ENCODE peak calls at places on chromosomes 5 and 9, in nine cellular contexts. U, E, G, C, N, W, P, B and V are unnamed samples.

GRCh38 chr5:125453011-125453410 is 706.6 kb upstream of the ZNF608 start:
- DNase-seq in U (no peak), E (no peak), G (no peak), C (no peak), N (no peak), W (no peak), P (no peak), B (no peak), V (no peak)

GRCh38 chr5:150616024-150616470 is 24.4 kb upstream of the SYNPO start:
- DNase-seq in U (peak; percentile 82), E (no peak), G (peak; percentile 67), C (peak; percentile 95), N (no peak), W (no peak), P (no peak), B (no peak), V (no peak)

GRCh38 chr9:114216081-114216480 is 60.7 kb downstream of the COL27A1 start:
- DNase-seq in U (no peak), E (no peak), G (no peak), C (peak; percentile 74), N (peak; percentile 81), W (peak; percentile 33), P (no peak), B (no peak), V (no peak)

GRCh38 chr5:98605010-98605425 is 168.4 kb upstream of the RGMB start:
- DNase-seq in U (no peak), E (no peak), G (no peak), C (no peak), N (no peak), W (no peak), P (no peak), B (no peak), V (no peak)

GRCh38 chr5:75363726-75364495 is 26.9 kb downstream of the HMGCR start:
- DNase-seq in U (peak; percentile 70), E (no peak), G (no peak), C (peak; percentile 84), N (no peak), W (peak; percentile 79), P (no peak), B (no peak), V (no peak)

GRCh38 chr5:136686192-136686872 is 321.0 kb upstream of the TRPC7 start:
- DNase-seq in U (no peak), E (no peak), G (no peak), C (no peak), N (no peak), W (no peak), P (no peak), B (no peak), V (no peak)

GRCh38 chr5:102975457-102976182 is 144.3 kb downstream of the GIN1 start:
- DNase-seq in U (no peak), E (no peak), G (no peak), C (no peak), N (no peak), W (no peak), P (no peak), B (no peak), V (no peak)

GRCh38 chr5:95417971-95418370 is 26.8 kb downstream of the FAM81B start:
- DNase-seq in U (no peak), E (no peak), G (no peak), C (no peak), N (no peak), W (no peak), P (no peak), B (no peak), V (no peak)

GRCh38 chr5:91283899-91284298 is 99.2 kb downstream of the ARRDC3 start:
- DNase-seq in U (no peak), E (no peak), G (no peak), C (no peak), N (no peak), W (peak; percentile 13), P (no peak), B (peak; percentile 21), V (no peak)

GRCh38 chr5:176943816-176944215 is 44.7 kb upstream of the HK3 start:
- DNase-seq in U (no peak), E (no peak), G (no peak), C (no peak), N (no peak), W (no peak), P (no peak), B (no peak), V (no peak)

GRCh38 chr5:133227082-133227481 is 175.3 kb downstream of the HSPA4 start:
- DNase-seq in U (no peak), E (no peak), G (peak; percentile 33), C (no peak), N (no peak), W (no peak), P (no peak), B (no peak), V (no peak)

GRCh38 chr9:112921549-112921948 is 30.9 kb upstream of the SLC46A2 start:
- DNase-seq in U (no peak), E (no peak), G (peak; percentile 21), C (no peak), N (no peak), W (no peak), P (no peak), B (peak; percentile 22), V (no peak)

GRCh38 chr5:143133721-143134120 is 269.8 kb downstream of the NR3C1 start:
- DNase-seq in U (no peak), E (no peak), G (no peak), C (no peak), N (no peak), W (no peak), P (no peak), B (no peak), V (no peak)

GRCh38 chr9:97318433-97318832 is 11.0 kb downstream of the CCDC180 start:
- DNase-seq in U (no peak), E (no peak), G (no peak), C (no peak), N (no peak), W (no peak), P (peak; percentile 70), B (no peak), V (no peak)

GRCh38 chr5:38078161-38078560 is 180.2 kb upstream of the EGFLAM start:
- DNase-seq in U (no peak), E (no peak), G (no peak), C (no peak), N (no peak), W (no peak), P (no peak), B (no peak), V (no peak)

GRCh38 chr9:127785933-127786772 is at the start of gene CDK9:
- DNase-seq in U (peak; percentile 94), E (no peak), G (peak; percentile 95), C (peak; percentile 93), N (peak; percentile 99), W (peak; percentile 89), P (peak; percentile 96), B (peak; percentile 73), V (peak; percentile 90)

GRCh38 chr9:127783111-127783621 is 2.7 kb upstream of the CDK9 start:
- DNase-seq in U (peak; percentile 70), E (no peak), G (no peak), C (peak; percentile 57), N (peak; percentile 73), W (no peak), P (peak; percentile 93), B (no peak), V (no peak)

GRCh38 chr9:127783644-127784043 is 2.2 kb upstream of the CDK9 start:
- DNase-seq in U (no peak), E (no peak), G (no peak), C (no peak), N (no peak), W (no peak), P (no peak), B (no peak), V (no peak)

GRCh38 chr9:127786773-127787123 is 914 bp downstream of the CDK9 start:
- DNase-seq in U (no peak), E (no peak), G (no peak), C (no peak), N (no peak), W (no peak), P (no peak), B (no peak), V (no peak)

GRCh38 chr9:127785023-127785932 is 556 bp upstream of the CDK9 start:
- DNase-seq in U (peak; percentile 91), E (no peak), G (peak; percentile 94), C (peak; percentile 91), N (peak; percentile 99), W (peak; percentile 82), P (peak; percentile 97), B (peak; percentile 60), V (peak; percentile 82)
- TF ChIP-seq POLR2A in U (no peak), E (no peak), G (no peak), C (no peak), N (no peak), W (no peak), P (no peak), B (no peak), V (no peak)

DNA sequence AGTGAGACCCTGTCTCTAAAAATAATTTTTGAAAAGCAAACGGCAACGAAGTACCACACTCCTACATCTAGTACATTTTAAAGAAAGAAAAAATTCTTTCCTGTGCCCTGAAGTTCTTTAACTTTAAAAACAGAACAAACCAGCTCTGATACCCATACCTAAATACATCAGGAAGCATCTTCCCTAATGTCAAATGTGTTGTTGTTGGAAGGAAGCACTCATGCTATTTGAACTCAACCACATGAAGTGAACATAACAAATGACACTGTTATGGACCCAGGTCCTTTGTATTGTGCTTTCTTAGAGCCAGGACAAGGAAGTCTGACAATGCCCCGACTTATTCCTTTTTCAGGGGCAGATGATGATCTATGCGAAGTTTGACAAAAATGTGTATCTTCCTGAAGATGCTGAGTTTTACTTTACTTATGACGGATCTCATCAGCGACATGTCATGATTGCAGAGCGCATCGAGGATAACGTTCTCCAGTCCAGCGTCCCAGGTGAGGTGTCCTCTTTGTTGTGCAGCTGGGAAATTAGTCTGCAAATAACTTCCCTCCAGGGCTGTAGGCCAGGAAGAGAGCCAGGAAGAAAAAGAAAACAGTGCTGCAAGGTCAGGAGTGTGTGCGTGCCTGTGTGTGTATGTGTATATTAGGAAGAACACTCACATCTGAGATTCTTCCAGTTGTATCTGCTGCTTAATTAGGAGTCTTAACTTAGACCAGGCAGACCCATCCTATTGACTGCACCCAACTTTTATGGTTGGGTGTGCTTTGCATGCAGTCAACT is 123.7 kb downstream of the ARHGEF28 start:
- DNase-seq in U (no peak), E (no peak), G (no peak), C (no peak), N (no peak), W (no peak), P (no peak), B (no peak), V (no peak)
- TF ChIP-seq POLR2AphosphoS5 in U (no peak), E (no peak), G (no peak), C (no peak), N (no peak), W (no peak), P (no peak), B (no peak), V (no peak)

GRCh38 chr9:124818431-124819281 is 34.6 kb upstream of the WDR38 start:
- DNase-seq in U (no peak), E (no peak), G (no peak), C (no peak), N (no peak), W (no peak), P (no peak), B (peak; percentile 82), V (no peak)
- TF ChIP-seq POLR2A in U (no peak), E (no peak), G (no peak), C (no peak), N (no peak), W (no peak), P (no peak), B (no peak), V (no peak)

DNA sequence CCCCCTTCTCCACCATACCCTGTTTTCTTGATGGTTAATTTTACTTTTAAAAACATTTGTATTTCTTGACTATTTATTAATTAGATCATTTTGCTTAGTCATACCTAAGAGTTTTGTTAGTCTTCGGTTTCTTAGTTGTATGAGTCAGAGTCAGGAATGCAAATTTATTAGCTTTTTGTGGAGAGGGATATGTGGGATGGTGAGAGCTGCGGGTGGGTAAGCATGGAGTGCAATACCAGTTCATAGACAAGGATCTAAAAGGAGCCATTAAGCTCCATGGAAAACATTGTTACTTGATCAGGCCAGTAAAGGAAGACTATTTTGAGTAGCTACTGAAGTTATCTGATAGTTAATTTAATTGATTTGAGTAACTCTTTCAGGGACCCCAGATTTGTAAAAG is 77.5 kb downstream of the ZSWIM6 start:
- DNase-seq in U (no peak), E (no peak), G (no peak), C (no peak), N (no peak), W (no peak), P (no peak), B (peak; percentile 79), V (no peak)
- TF ChIP-seq POLR2AphosphoS5 in U (no peak), E (no peak), G (no peak), C (no peak), N (no peak), W (peak; percentile 16), P (no peak), B (peak; percentile 18), V (no peak)